ENCODE peak calls at places on chromosomes 2 and 18, in eight cellular contexts. One of them, this sample, is unnamed. For H3K4me1, the result is how much of the 10 kb centered on the place peaks cover.

GRCh38 chr2:107738268-107738667 is 88.4 kb upstream of the RGPD4 start:
- DNase-seq in A549: no peak
- DNase-seq in neural progenitor cell: no peak
- DNase-seq in PC-9: no peak
- DNase-seq in cardiac muscle cell: no peak
- DNase-seq in mucosa of descending colon: no peak
- DNase-seq in right atrium auricular region: no peak
- DNase-seq in stomach: no peak
- DNase-seq in this sample: no peak

GRCh38 chr2:198296665-198297308 is 492.4 kb downstream of the PLCL1 start:
- DNase-seq in A549: peak
- DNase-seq in neural progenitor cell: peak
- DNase-seq in PC-9: peak
- DNase-seq in cardiac muscle cell: peak
- DNase-seq in mucosa of descending colon: no peak
- DNase-seq in right atrium auricular region: no peak
- DNase-seq in stomach: peak
- DNase-seq in this sample: peak

GRCh38 chr18:11497585-11497984 is 111.8 kb upstream of the SLC35G4 start:
- DNase-seq in A549: no peak
- DNase-seq in neural progenitor cell: no peak
- DNase-seq in PC-9: no peak
- DNase-seq in cardiac muscle cell: peak
- DNase-seq in mucosa of descending colon: no peak
- DNase-seq in right atrium auricular region: no peak
- DNase-seq in stomach: no peak
- DNase-seq in this sample: no peak

GRCh38 chr2:189876271-189876670 is 92.0 kb downstream of the PMS1 start:
- DNase-seq in A549: no peak
- DNase-seq in neural progenitor cell: no peak
- DNase-seq in PC-9: no peak
- DNase-seq in cardiac muscle cell: no peak
- DNase-seq in mucosa of descending colon: no peak
- DNase-seq in right atrium auricular region: no peak
- DNase-seq in stomach: no peak
- DNase-seq in this sample: no peak

GRCh38 chr18:77234504-77235365 is 14.9 kb upstream of the GALR1 start:
- DNase-seq in A549: no peak
- DNase-seq in neural progenitor cell: no peak
- DNase-seq in PC-9: no peak
- DNase-seq in cardiac muscle cell: no peak
- DNase-seq in mucosa of descending colon: no peak
- DNase-seq in right atrium auricular region: no peak
- DNase-seq in stomach: no peak
- DNase-seq in this sample: no peak

GRCh38 chr2:119598576-119598975 is 54.3 kb downstream of the CFAP221 start:
- DNase-seq in A549: no peak
- DNase-seq in neural progenitor cell: no peak
- DNase-seq in PC-9: no peak
- DNase-seq in cardiac muscle cell: no peak
- DNase-seq in mucosa of descending colon: no peak
- DNase-seq in right atrium auricular region: no peak
- DNase-seq in stomach: peak
- DNase-seq in this sample: no peak

GRCh38 chr2:39150890-39151497 is 30.1 kb upstream of the SOS1 start:
- DNase-seq in A549: no peak
- DNase-seq in neural progenitor cell: no peak
- DNase-seq in PC-9: no peak
- DNase-seq in cardiac muscle cell: no peak
- DNase-seq in mucosa of descending colon: no peak
- DNase-seq in right atrium auricular region: no peak
- DNase-seq in stomach: no peak
- DNase-seq in this sample: no peak

GRCh38 chr2:44953686-44953976 is 12.1 kb downstream of the SIX3 start:
- DNase-seq in A549: no peak
- DNase-seq in neural progenitor cell: no peak
- DNase-seq in PC-9: no peak
- DNase-seq in cardiac muscle cell: no peak
- DNase-seq in mucosa of descending colon: no peak
- DNase-seq in right atrium auricular region: no peak
- DNase-seq in stomach: no peak
- DNase-seq in this sample: no peak

GRCh38 chr2:45930396-45930792 is 278.9 kb downstream of the PRKCE start:
- DNase-seq in A549: peak
- DNase-seq in neural progenitor cell: no peak
- DNase-seq in PC-9: no peak
- DNase-seq in cardiac muscle cell: peak
- DNase-seq in mucosa of descending colon: no peak
- DNase-seq in right atrium auricular region: no peak
- DNase-seq in stomach: no peak
- DNase-seq in this sample: no peak

GRCh38 chr2:31008571-31009114 is 129.6 kb downstream of the GALNT14 start:
- DNase-seq in A549: no peak
- DNase-seq in neural progenitor cell: no peak
- DNase-seq in PC-9: no peak
- DNase-seq in cardiac muscle cell: no peak
- DNase-seq in mucosa of descending colon: no peak
- DNase-seq in right atrium auricular region: no peak
- DNase-seq in stomach: no peak
- DNase-seq in this sample: no peak

GRCh38 chr2:205708231-205708631 is 25.9 kb downstream of the NRP2 start:
- DNase-seq in A549: no peak
- DNase-seq in neural progenitor cell: no peak
- DNase-seq in PC-9: no peak
- DNase-seq in cardiac muscle cell: peak
- DNase-seq in mucosa of descending colon: no peak
- DNase-seq in right atrium auricular region: no peak
- DNase-seq in stomach: no peak
- DNase-seq in this sample: no peak

GRCh38 chr2:45968946-45969584 is 317.6 kb downstream of the PRKCE start:
- DNase-seq in A549: no peak
- DNase-seq in neural progenitor cell: no peak
- DNase-seq in PC-9: no peak
- DNase-seq in cardiac muscle cell: no peak
- DNase-seq in mucosa of descending colon: no peak
- DNase-seq in right atrium auricular region: no peak
- DNase-seq in stomach: no peak
- DNase-seq in this sample: no peak

GRCh38 chr2:69734040-69734611 is 7.8 kb upstream of the ANXA4 start:
- DNase-seq in A549: peak
- DNase-seq in neural progenitor cell: no peak
- DNase-seq in PC-9: no peak
- DNase-seq in cardiac muscle cell: peak
- DNase-seq in mucosa of descending colon: no peak
- DNase-seq in right atrium auricular region: no peak
- DNase-seq in stomach: no peak
- DNase-seq in this sample: no peak

DNA sequence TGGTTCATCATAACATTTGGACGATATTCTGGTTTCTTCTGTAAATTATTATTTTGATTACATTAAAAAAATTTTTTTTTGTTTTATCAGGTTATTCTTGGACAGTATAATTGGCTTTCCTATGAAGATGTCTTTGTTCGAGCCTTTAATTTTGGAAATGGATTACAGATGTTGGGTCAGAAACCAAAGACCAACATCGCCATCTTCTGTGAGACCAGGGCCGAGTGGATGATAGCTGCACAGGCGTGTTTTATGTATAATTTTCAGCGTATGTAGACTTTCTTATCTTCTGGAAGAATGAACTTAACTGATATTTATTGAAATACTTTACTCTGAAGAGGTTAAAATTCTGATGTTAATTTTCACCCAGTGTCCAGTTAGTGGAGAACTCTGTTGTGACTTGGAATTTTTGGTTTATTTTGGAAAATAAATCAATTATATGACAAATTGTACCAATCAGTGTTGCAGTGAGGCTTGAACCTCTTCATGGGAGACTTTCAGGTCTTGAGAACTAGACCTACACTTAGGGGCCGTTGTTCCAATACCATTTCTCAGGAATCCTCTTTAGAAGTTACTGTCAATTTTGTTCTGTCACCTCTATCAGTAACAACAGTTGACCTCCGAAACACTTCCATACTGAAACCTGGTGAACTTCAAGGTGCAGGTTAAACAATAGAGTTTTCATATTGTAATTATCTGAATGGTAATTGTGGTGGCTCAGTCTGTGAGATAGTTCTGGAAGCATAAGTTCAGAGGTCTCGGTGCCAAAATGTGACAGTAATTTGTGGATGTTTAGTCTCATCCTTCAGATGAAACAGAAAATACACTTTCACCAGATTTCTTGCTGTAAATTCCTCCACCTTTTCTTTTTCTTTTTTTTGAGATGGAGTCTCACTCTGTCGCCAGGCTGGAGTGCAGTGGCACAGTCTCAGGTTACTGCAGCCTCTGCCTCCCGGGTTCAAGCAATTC is 55.7 kb downstream of the ACSL3 start:
- DNase-seq in A549: no peak
- DNase-seq in neural progenitor cell: no peak
- DNase-seq in PC-9: no peak
- DNase-seq in cardiac muscle cell: no peak
- DNase-seq in mucosa of descending colon: no peak
- DNase-seq in right atrium auricular region: no peak
- DNase-seq in stomach: no peak
- DNase-seq in this sample: no peak
- TF ChIP-seq CTCF in A549: peak
- TF ChIP-seq CTCF in neural progenitor cell: peak
- TF ChIP-seq CTCF in PC-9: no peak
- TF ChIP-seq CTCF in cardiac muscle cell: peak
- TF ChIP-seq CTCF in mucosa of descending colon: no peak
- TF ChIP-seq CTCF in right atrium auricular region: peak
- TF ChIP-seq CTCF in stomach: no peak
- TF ChIP-seq CTCF in this sample: no peak

DNA sequence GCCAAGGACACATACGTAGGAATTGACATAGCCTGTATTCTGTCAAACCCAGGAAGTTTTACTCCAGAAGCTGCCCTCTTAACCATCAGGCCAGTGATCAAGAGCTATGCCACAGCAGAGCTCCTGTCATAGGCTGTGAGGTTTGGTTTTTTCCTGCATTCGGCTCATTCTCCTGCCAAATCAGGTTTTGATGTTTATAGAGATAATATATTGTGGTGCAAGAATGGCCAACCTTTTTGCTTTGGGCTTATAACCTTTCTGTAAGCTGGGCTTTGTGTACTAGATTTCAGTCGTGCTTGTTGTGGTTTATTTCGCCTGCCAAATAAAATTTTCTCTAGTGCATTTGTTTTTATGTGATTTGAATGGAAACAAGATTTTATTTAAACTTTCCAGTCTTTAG is 2.4 kb downstream of the KDM3A start:
- DNase-seq in A549: no peak
- DNase-seq in neural progenitor cell: no peak
- DNase-seq in PC-9: no peak
- DNase-seq in cardiac muscle cell: no peak
- DNase-seq in mucosa of descending colon: no peak
- DNase-seq in right atrium auricular region: no peak
- DNase-seq in stomach: no peak
- DNase-seq in this sample: no peak
- H3K4me3 ChIP-seq in A549: no peak
- H3K4me3 ChIP-seq in neural progenitor cell: peak
- H3K4me3 ChIP-seq in PC-9: peak
- H3K4me3 ChIP-seq in cardiac muscle cell: peak
- H3K4me3 ChIP-seq in mucosa of descending colon: no peak
- H3K4me3 ChIP-seq in right atrium auricular region: peak
- H3K4me3 ChIP-seq in stomach: peak
- H3K4me3 ChIP-seq in this sample: peak

DNA sequence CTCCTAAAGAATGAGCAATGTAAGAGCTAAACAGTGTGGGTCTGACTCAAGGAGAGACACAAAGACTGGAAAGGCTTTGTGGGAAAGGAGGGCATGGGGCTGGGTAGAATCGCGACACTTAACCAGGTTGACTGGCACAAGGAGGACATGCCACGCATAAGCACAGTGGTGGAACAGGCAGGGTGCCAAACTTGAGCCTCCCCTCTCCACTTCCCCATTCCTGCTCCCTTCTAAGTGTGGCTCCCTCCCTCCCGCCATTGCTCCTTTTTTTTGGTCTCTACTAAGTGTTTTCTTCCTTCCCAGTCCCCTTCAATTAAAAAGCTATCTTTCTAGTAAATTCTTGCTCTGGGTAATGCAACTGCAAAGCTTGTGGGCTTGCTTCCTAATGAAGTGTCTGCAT is 40.3 kb upstream of the ZFP36L2 start:
- DNase-seq in A549: no peak
- DNase-seq in neural progenitor cell: no peak
- DNase-seq in PC-9: no peak
- DNase-seq in cardiac muscle cell: no peak
- DNase-seq in mucosa of descending colon: peak
- DNase-seq in right atrium auricular region: peak
- DNase-seq in stomach: peak
- DNase-seq in this sample: no peak
- H3K4me1 ChIP-seq in A549: under half
- H3K4me1 ChIP-seq in neural progenitor cell: under half
- H3K4me1 ChIP-seq in PC-9: under half
- H3K4me1 ChIP-seq in cardiac muscle cell: under half
- H3K4me1 ChIP-seq in mucosa of descending colon: under half
- H3K4me1 ChIP-seq in right atrium auricular region: under half
- H3K4me1 ChIP-seq in stomach: under half
- H3K4me1 ChIP-seq in this sample: under half

DNA sequence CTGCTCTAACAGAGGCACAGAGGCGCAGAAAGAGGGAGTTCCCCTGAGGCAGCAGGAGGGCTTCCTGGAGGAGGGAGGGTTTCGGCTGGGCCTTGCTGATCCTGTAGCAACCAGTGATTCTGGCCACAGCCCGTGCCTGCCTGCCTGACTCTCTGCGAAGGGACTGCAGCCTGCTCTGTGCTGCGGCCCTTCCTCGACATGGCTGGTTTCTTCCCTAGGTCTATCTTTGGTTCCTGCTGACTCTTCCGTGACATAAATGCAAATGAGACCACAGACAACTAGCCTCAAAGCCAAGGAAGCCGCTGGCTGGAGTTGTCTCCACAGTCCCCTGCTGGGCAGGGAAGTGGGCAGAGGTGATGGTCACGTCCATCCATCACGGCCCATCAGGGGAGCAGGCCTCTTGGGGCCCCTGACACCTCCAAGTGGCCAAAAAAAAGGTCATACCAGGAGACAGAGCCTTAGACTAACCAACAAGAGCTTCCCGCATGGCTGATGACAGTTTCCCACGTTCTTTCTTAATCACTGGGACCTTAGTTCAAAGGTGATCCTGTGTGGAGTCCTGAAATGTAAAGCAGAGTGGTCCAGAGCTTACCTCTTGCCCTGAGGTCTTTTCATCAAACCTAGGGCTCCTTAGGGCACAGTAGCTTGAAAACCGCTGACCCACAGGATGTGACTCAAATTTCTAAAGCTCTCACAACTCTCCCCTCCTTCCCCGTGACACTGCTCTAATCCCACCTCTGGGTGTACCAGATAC is 55.3 kb downstream of the HS1BP3 start:
- DNase-seq in A549: no peak
- DNase-seq in neural progenitor cell: no peak
- DNase-seq in PC-9: peak
- DNase-seq in cardiac muscle cell: peak
- DNase-seq in mucosa of descending colon: no peak
- DNase-seq in right atrium auricular region: peak
- DNase-seq in stomach: peak
- DNase-seq in this sample: no peak
- TF ChIP-seq CTCF in A549: no peak
- TF ChIP-seq CTCF in neural progenitor cell: no peak
- TF ChIP-seq CTCF in PC-9: no peak
- TF ChIP-seq CTCF in cardiac muscle cell: no peak
- TF ChIP-seq CTCF in mucosa of descending colon: no peak
- TF ChIP-seq CTCF in right atrium auricular region: no peak
- TF ChIP-seq CTCF in stomach: no peak
- TF ChIP-seq CTCF in this sample: no peak